ENCODE peak calls at places on chromosome 14, in nine cellular contexts. C is stimulated activated CD8-positive, alpha-beta memory T cell treated with anti-CD3 and anti-CD28 coated beads, Interleukin-12 subunit alpha, Interleukin-12 subunit beta, amount 100 ng/mL, for 4 hours; X is HFF-Myc; A is NCI-H774; G is tibial artery; F is stimulated activated CD4-positive, alpha-beta T cell treated with anti-CD3 and anti-CD28 coated beads, Interleukin-12 subunit alpha, Interleukin-12 subunit beta, amount 100 ng/mL, for 24 hours; M is stimulated activated naive B cell treated with anti-CD40 and anti-IgM and Interleukin-4, amounts not matched to agents 10 μg/mL and 1 μg/mL and 100 μg/mL, for 72 hours; S is left lobe of liver; D is sigmoid colon. K is an unnamed sample.

GRCh38 chr14:103854017-103854808 is 6.8 kb upstream of the PPP1R13B start:
- DNase-seq in F (no peak), X (no peak), D (no peak), G (no peak), C (no peak), M (no peak), S (no peak), A (no peak), K (no peak)

GRCh38 chr14:77003960-77004710 is 24.4 kb downstream of the IRF2BPL start:
- DNase-seq in S (no peak), A (no peak), G (no peak), C (no peak), F (no peak), X (no peak), M (no peak), D (no peak), K (no peak)

GRCh38 chr14:59359451-59360124 is 105.6 kb downstream of the GPR135 start:
- DNase-seq in A (no peak), S (no peak), M (no peak), X (no peak), G (no peak), D (no peak), C (no peak), F (no peak), K (no peak)

GRCh38 chr14:56657604-56658003 is 78.0 kb downstream of the TMEM260 start:
- DNase-seq in S (no peak), C (no peak), X (no peak), D (no peak), A (no peak), M (no peak), G (no peak), F (no peak), K (no peak)

GRCh38 chr14:105499256-105500035 is 8.4 kb downstream of the TEDC1 start:
- DNase-seq in A (no peak), S (no peak), M (no peak), D (peak; percentile 73), C (no peak), F (no peak), X (no peak), G (no peak), K (peak; percentile 12)

GRCh38 chr14:82009076-82009475 is 475.4 kb upstream of the SEL1L start:
- DNase-seq in F (no peak), S (no peak), D (no peak), X (no peak), M (no peak), C (no peak), A (no peak), G (no peak), K (no peak)

GRCh38 chr14:105335735-105336476 is 21.4 kb downstream of the PACS2 start:
- DNase-seq in A (no peak), G (no peak), D (no peak), X (no peak), C (no peak), F (no peak), S (peak; percentile 69), M (no peak), K (no peak)

GRCh38 chr14:26935733-26936132 is 337.9 kb upstream of the NOVA1 start:
- DNase-seq in A (no peak), X (no peak), G (no peak), F (no peak), S (no peak), D (no peak), M (no peak), C (no peak), K (no peak)

GRCh38 chr14:68691031-68691864 is 101.6 kb downstream of the ZFP36L1 start:
- DNase-seq in G (peak; percentile 7), X (no peak), C (no peak), A (no peak), F (no peak), M (no peak), S (no peak), D (peak; percentile 64), K (no peak)

GRCh38 chr14:23425169-23425568 is 10.3 kb downstream of the MYH7 start:
- DNase-seq in X (no peak), A (no peak), F (no peak), S (no peak), G (no peak), D (no peak), C (no peak), M (no peak), K (no peak)

GRCh38 chr14:37598085-37598972 is 2.9 kb downstream of the TTC6 start:
- DNase-seq in S (no peak), A (no peak), D (no peak), G (no peak), F (no peak), X (no peak), C (no peak), M (no peak), K (no peak)

GRCh38 chr14:69664190-69664742 is 52.9 kb downstream of the SUSD6 start:
- DNase-seq in D (no peak), A (no peak), G (no peak), M (no peak), F (no peak), X (no peak), S (no peak), C (no peak), K (no peak)

GRCh38 chr14:41899416-41899815 is 292.7 kb downstream of the LRFN5 start:
- DNase-seq in A (no peak), C (no peak), G (no peak), S (no peak), D (no peak), M (no peak), F (no peak), X (no peak), K (no peak)

GRCh38 chr14:53055003-53055402 is 98.1 kb downstream of the DDHD1 start:
- DNase-seq in S (no peak), X (peak; percentile 48), M (no peak), D (no peak), C (no peak), A (peak; percentile 10), F (no peak), G (no peak), K (peak; percentile 7)

GRCh38 chr14:57189070-57189469 is 79.6 kb downstream of the EXOC5 start:
- DNase-seq in G (no peak), M (no peak), C (no peak), X (peak; percentile 24), S (no peak), F (no peak), D (no peak), A (peak; percentile 17), K (no peak)

GRCh38 chr14:30770376-30770775 is 104.0 kb upstream of the COCH start:
- DNase-seq in F (no peak), A (no peak), C (no peak), M (no peak), S (no peak), G (no peak), X (no peak), D (no peak), K (no peak)

GRCh38 chr14:99241314-99242035 is 30.5 kb downstream of the BCL11B start:
- DNase-seq in F (no peak), S (no peak), A (no peak), M (no peak), X (no peak), D (no peak), G (no peak), C (no peak), K (no peak)

GRCh38 chr14:57025456-57025855 is 215.2 kb upstream of the OTX2 start:
- DNase-seq in G (no peak), C (no peak), A (no peak), M (no peak), S (no peak), D (no peak), F (no peak), X (no peak), K (no peak)

GRCh38 chr14:99996951-99997571 is 68.2 kb upstream of the EVL start:
- DNase-seq in G (no peak), F (no peak), D (no peak), S (no peak), A (no peak), M (no peak), X (no peak), C (no peak), K (no peak)

GRCh38 chr14:75831455-75831854 is 150.3 kb downstream of the TGFB3 start:
- DNase-seq in F (no peak), S (no peak), M (no peak), D (peak; percentile 78), G (no peak), C (peak; percentile 1), A (peak; percentile 69), X (peak; percentile 83), K (no peak)

K was measured in GM06990.